ENCODE peak calls at places on chromosomes 7 and 10, in nine cellular contexts. One of them, this sample, is unnamed. For H3K79me2, the result is how much of the 10 kb centered on the place peaks cover.

GRCh38 chr7:30917216-30917893 is 5.7 kb downstream of the AQP1 start:
- DNase-seq in HCT116: no peak
- DNase-seq in PC-9: no peak
- DNase-seq in HepG2: no peak
- DNase-seq in mammary epithelial cell: no peak
- DNase-seq in fibroblast of lung: no peak
- DNase-seq in GM12878: no peak
- DNase-seq in GM23248: no peak
- DNase-seq in neural progenitor cell: no peak
- DNase-seq in this sample: no peak

GRCh38 chr10:83522881-83523386 is 616.4 kb upstream of the GHITM start:
- DNase-seq in GM23248: no peak
- DNase-seq in HepG2: no peak
- DNase-seq in GM12878: no peak
- DNase-seq in PC-9: no peak
- DNase-seq in fibroblast of lung: peak
- DNase-seq in neural progenitor cell: no peak
- DNase-seq in HCT116: no peak
- DNase-seq in mammary epithelial cell: no peak
- DNase-seq in this sample: no peak

GRCh38 chr10:103851261-103851660 is 4.1 kb downstream of the SH3PXD2A start:
- DNase-seq in GM12878: no peak
- DNase-seq in fibroblast of lung: no peak
- DNase-seq in GM23248: no peak
- DNase-seq in mammary epithelial cell: no peak
- DNase-seq in neural progenitor cell: no peak
- DNase-seq in PC-9: no peak
- DNase-seq in HepG2: no peak
- DNase-seq in HCT116: no peak
- DNase-seq in this sample: no peak

GRCh38 chr10:125048101-125048864 is 106.4 kb downstream of the ZRANB1 start:
- DNase-seq in mammary epithelial cell: peak
- DNase-seq in GM12878: no peak
- DNase-seq in PC-9: peak
- DNase-seq in HCT116: peak
- DNase-seq in HepG2: peak
- DNase-seq in neural progenitor cell: peak
- DNase-seq in GM23248: peak
- DNase-seq in fibroblast of lung: peak
- DNase-seq in this sample: peak

GRCh38 chr7:40525764-40526163 is 391.0 kb downstream of the SUGCT start:
- DNase-seq in GM23248: no peak
- DNase-seq in mammary epithelial cell: no peak
- DNase-seq in neural progenitor cell: no peak
- DNase-seq in HCT116: no peak
- DNase-seq in fibroblast of lung: peak
- DNase-seq in PC-9: no peak
- DNase-seq in HepG2: no peak
- DNase-seq in GM12878: no peak
- DNase-seq in this sample: no peak

GRCh38 chr7:83178066-83178465 is 15.4 kb upstream of the PCLO start:
- DNase-seq in neural progenitor cell: no peak
- DNase-seq in mammary epithelial cell: peak
- DNase-seq in HepG2: no peak
- DNase-seq in HCT116: no peak
- DNase-seq in GM12878: no peak
- DNase-seq in fibroblast of lung: peak
- DNase-seq in PC-9: no peak
- DNase-seq in GM23248: no peak
- DNase-seq in this sample: no peak

GRCh38 chr7:27300401-27300800 is 57.8 kb downstream of the EVX1 start:
- DNase-seq in HCT116: no peak
- DNase-seq in PC-9: no peak
- DNase-seq in HepG2: no peak
- DNase-seq in GM23248: peak
- DNase-seq in fibroblast of lung: no peak
- DNase-seq in GM12878: no peak
- DNase-seq in mammary epithelial cell: peak
- DNase-seq in neural progenitor cell: no peak
- DNase-seq in this sample: no peak

GRCh38 chr10:102658802-102659201 is 14.5 kb downstream of the TRIM8 start:
- DNase-seq in neural progenitor cell: no peak
- DNase-seq in mammary epithelial cell: no peak
- DNase-seq in GM12878: no peak
- DNase-seq in GM23248: no peak
- DNase-seq in PC-9: no peak
- DNase-seq in fibroblast of lung: no peak
- DNase-seq in HCT116: no peak
- DNase-seq in HepG2: no peak
- DNase-seq in this sample: no peak

GRCh38 chr7:30659312-30659711 is 22.9 kb downstream of the CRHR2 start:
- DNase-seq in neural progenitor cell: no peak
- DNase-seq in PC-9: no peak
- DNase-seq in HCT116: no peak
- DNase-seq in fibroblast of lung: peak
- DNase-seq in GM12878: no peak
- DNase-seq in GM23248: peak
- DNase-seq in HepG2: no peak
- DNase-seq in mammary epithelial cell: peak
- DNase-seq in this sample: no peak

GRCh38 chr10:99370993-99371392 is 41.8 kb downstream of the CNNM1 start:
- DNase-seq in HepG2: peak
- DNase-seq in GM23248: peak
- DNase-seq in mammary epithelial cell: peak
- DNase-seq in HCT116: peak
- DNase-seq in GM12878: no peak
- DNase-seq in neural progenitor cell: peak
- DNase-seq in PC-9: no peak
- DNase-seq in fibroblast of lung: no peak
- DNase-seq in this sample: no peak

DNA sequence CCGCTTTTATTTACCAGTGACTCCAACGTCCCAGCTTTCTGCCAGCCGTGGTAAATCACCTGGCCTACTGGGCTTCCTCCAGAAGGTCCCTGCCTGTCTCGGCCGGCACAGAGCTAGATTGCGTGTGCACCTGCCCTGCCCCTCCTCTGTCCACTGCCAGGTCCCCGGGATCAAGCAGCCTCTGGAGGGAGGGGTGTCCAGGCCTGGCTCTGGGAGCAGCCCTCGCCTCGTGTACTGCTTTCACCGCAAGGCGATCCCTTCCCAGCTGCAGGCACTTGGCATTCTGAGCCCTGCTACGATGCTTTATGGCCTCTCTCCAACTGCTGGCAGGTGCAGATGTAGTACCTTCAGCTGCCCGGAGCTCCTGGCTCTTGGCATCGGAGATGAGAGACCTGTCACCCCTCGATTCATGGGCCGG is 7.4 kb downstream of the SLC29A3 start:
- DNase-seq in mammary epithelial cell: no peak
- DNase-seq in PC-9: no peak
- DNase-seq in GM23248: no peak
- DNase-seq in HepG2: no peak
- DNase-seq in fibroblast of lung: no peak
- DNase-seq in GM12878: no peak
- DNase-seq in HCT116: no peak
- DNase-seq in neural progenitor cell: no peak
- DNase-seq in this sample: no peak
- TF ChIP-seq EZH2 in mammary epithelial cell: no peak
- TF ChIP-seq EZH2 in PC-9: no peak
- TF ChIP-seq EZH2 in GM23248: no peak
- TF ChIP-seq EZH2 in HepG2: no peak
- TF ChIP-seq EZH2 in fibroblast of lung: no peak
- TF ChIP-seq EZH2 in GM12878: no peak
- TF ChIP-seq EZH2 in HCT116: no peak
- TF ChIP-seq EZH2 in neural progenitor cell: no peak
- TF ChIP-seq EZH2 in this sample: no peak

DNA sequence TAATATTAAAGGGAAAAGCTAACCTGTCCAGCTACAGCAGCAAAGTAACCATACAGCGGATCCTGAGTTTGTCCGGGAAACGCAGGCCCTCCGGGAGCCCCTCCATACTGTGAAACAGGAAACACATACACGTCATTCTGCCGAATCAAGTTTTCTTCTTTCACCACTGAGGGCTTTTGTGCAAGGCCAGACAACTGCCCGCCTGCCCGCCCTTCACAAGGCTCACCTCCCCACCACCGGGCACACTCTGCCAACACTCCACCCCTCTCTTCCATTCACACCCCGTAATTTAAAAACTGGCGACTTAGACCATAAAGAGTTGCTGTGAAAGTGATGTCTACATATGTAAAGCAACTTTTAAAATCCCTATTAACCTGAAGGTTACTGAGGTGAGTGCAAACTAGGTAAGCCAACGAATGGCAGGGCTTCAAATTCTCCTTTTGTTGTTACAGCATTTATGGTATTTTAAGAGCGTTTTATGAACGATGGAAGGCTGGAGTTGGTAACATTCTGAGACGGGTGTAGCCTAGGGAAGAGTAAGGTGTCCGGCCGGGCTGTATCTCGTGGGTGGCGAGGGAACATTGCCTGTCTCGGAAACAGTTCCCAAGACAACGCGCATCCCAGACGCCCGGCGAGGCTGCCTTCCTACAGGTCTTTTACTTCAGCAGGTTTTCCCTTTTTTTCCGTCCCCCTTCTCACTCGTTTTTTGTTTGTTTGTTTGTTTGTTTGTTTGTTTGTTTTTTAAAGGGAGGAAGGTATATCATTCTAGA is 817 bp downstream of the SRI start:
- DNase-seq in neural progenitor cell: peak
- DNase-seq in GM12878: peak
- DNase-seq in fibroblast of lung: peak
- DNase-seq in mammary epithelial cell: peak
- DNase-seq in HCT116: no peak
- DNase-seq in GM23248: peak
- DNase-seq in PC-9: peak
- DNase-seq in HepG2: no peak
- DNase-seq in this sample: peak
- H2AFZ ChIP-seq in neural progenitor cell: peak
- H2AFZ ChIP-seq in GM12878: no peak
- H2AFZ ChIP-seq in fibroblast of lung: no peak
- H2AFZ ChIP-seq in mammary epithelial cell: peak
- H2AFZ ChIP-seq in HCT116: no peak
- H2AFZ ChIP-seq in GM23248: peak
- H2AFZ ChIP-seq in PC-9: peak
- H2AFZ ChIP-seq in HepG2: no peak
- H2AFZ ChIP-seq in this sample: peak

DNA sequence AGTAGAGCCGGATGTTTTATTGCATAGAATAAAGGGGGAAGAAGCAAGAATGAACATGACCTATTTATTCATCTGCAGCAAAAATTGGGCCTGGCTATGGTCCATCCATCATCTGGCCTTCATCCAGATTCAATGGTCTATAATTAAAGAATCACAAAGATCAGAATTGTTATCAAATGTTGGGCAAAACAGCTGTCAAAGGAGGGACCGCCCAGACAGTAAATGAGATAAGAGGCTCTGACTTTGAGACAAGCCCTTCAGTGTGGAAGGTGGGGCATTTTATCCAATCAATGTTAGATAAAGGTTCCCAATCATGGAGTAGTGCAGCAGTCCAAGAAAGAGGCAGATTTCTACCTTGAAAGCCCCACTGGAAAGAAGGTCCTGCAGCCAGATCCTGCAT is 153.5 kb downstream of the PARD3 start:
- DNase-seq in GM12878: no peak
- DNase-seq in GM23248: no peak
- DNase-seq in HepG2: no peak
- DNase-seq in HCT116: no peak
- DNase-seq in mammary epithelial cell: no peak
- DNase-seq in neural progenitor cell: no peak
- DNase-seq in PC-9: no peak
- DNase-seq in fibroblast of lung: no peak
- DNase-seq in this sample: no peak
- H3K79me2 ChIP-seq in GM12878: under half
- H3K79me2 ChIP-seq in GM23248: under half
- H3K79me2 ChIP-seq in HepG2: under half
- H3K79me2 ChIP-seq in HCT116: under half
- H3K79me2 ChIP-seq in mammary epithelial cell: under half
- H3K79me2 ChIP-seq in neural progenitor cell: half or more
- H3K79me2 ChIP-seq in PC-9: under half
- H3K79me2 ChIP-seq in fibroblast of lung: under half
- H3K79me2 ChIP-seq in this sample: half or more

GRCh38 chr10:129960493-129961273 is 3.4 kb downstream of the EBF3 start:
- DNase-seq in HepG2: no peak
- DNase-seq in GM23248: no peak
- DNase-seq in mammary epithelial cell: no peak
- DNase-seq in GM12878: no peak
- DNase-seq in HCT116: no peak
- DNase-seq in PC-9: no peak
- DNase-seq in neural progenitor cell: peak
- DNase-seq in fibroblast of lung: no peak
- DNase-seq in this sample: no peak

GRCh38 chr10:129959544-129960492 is 4.3 kb downstream of the EBF3 start:
- DNase-seq in GM12878: no peak
- DNase-seq in GM23248: no peak
- DNase-seq in HepG2: no peak
- DNase-seq in PC-9: no peak
- DNase-seq in fibroblast of lung: no peak
- DNase-seq in neural progenitor cell: peak
- DNase-seq in HCT116: no peak
- DNase-seq in mammary epithelial cell: no peak
- DNase-seq in this sample: no peak

GRCh38 chr10:129956902-129957673 is 7.0 kb downstream of the EBF3 start:
- DNase-seq in mammary epithelial cell: no peak
- DNase-seq in PC-9: no peak
- DNase-seq in GM23248: no peak
- DNase-seq in GM12878: no peak
- DNase-seq in fibroblast of lung: no peak
- DNase-seq in HCT116: no peak
- DNase-seq in HepG2: no peak
- DNase-seq in neural progenitor cell: peak
- DNase-seq in this sample: no peak

GRCh38 chr10:129958118-129958685 is 5.9 kb downstream of the EBF3 start:
- DNase-seq in HepG2: no peak
- DNase-seq in HCT116: no peak
- DNase-seq in PC-9: no peak
- DNase-seq in fibroblast of lung: no peak
- DNase-seq in mammary epithelial cell: no peak
- DNase-seq in neural progenitor cell: peak
- DNase-seq in GM12878: no peak
- DNase-seq in GM23248: no peak
- DNase-seq in this sample: no peak

DNA sequence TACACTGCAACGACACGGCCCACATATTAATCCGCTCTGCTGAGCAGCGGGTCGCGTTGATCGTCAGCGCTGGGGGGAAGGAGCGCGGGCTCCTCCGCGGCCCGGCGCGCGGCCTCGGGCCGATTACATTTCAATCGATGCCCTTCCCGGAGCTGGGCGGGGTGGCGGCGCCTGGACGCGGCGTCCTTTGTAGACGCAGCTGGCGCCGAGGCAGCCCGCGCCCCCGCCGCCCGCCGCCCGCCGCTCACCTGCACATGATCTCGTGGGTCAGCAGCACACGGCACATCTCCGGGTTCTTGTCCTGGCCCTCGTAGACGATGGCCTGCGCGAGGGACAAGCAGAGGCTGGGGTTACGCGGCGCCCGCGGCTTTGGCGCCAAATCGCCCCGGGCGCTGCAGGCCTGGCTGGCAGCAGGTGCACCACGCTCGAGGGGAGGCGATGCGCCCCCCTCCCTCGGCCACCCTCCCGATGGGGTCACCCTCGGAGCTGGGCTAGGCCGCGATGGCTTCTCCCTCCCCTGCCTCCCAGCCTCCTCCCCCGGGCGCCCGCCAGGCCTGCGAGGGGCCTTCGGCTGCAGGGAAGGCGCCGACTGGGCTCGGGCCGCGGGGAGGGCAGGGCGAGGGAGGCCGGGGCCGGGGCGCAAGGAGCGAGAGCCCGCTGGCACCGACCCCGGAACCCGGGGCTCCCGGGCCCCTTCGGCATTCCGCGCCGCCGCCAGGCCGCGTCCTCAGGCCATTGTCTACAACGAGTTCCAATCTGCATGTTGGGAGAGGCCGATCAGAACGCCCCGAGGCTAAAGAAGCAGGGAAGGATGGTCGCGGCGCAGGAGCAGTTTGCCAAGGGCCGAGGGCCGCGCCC is 5.2 kb downstream of the EBF3 start:
- DNase-seq in GM23248: no peak
- DNase-seq in PC-9: no peak
- DNase-seq in GM12878: no peak
- DNase-seq in HepG2: no peak
- DNase-seq in neural progenitor cell: peak
- DNase-seq in HCT116: no peak
- DNase-seq in fibroblast of lung: no peak
- DNase-seq in mammary epithelial cell: no peak
- DNase-seq in this sample: no peak
- TF ChIP-seq EZH2 in GM23248: no peak
- TF ChIP-seq EZH2 in PC-9: no peak
- TF ChIP-seq EZH2 in GM12878: no peak
- TF ChIP-seq EZH2 in HepG2: no peak
- TF ChIP-seq EZH2 in neural progenitor cell: peak
- TF ChIP-seq EZH2 in HCT116: no peak
- TF ChIP-seq EZH2 in fibroblast of lung: no peak
- TF ChIP-seq EZH2 in mammary epithelial cell: no peak
- TF ChIP-seq EZH2 in this sample: no peak